ENCODE peak calls at places on chromosomes 7 and 10, in five cellular contexts. E is MM.1S, L is endothelial cell of umbilical vein, F is fibroblast of lung, M is keratinocyte. D is an unnamed sample.

GRCh38 chr7:116499168-116500070 is at the start of gene CAV2:
- DNase-seq in E (peak; percentile 62), L (peak; percentile 63), F (peak; percentile 54), M (peak; percentile 77), D (peak; percentile 74)

GRCh38 chr7:123425246-123425645 is 109.1 kb downstream of the IQUB start:
- DNase-seq in E (no peak), L (no peak), F (no peak), M (no peak), D (no peak)

GRCh38 chr10:126904807-126905686 is at the start of gene DOCK1:
- DNase-seq in E (no peak), L (peak; percentile 69), F (peak; percentile 67), M (no peak), D (peak; percentile 38)

GRCh38 chr10:19209319-19209718 is 160.7 kb downstream of the MALRD1 start:
- DNase-seq in E (no peak), L (no peak), F (no peak), M (no peak), D (no peak)

GRCh38 chr10:58064714-58065528 is 202.8 kb downstream of the IPMK start:
- DNase-seq in E (peak; percentile 65), L (peak; percentile 23), F (peak; percentile 61), M (no peak), D (peak; percentile 19)

GRCh38 chr7:42794673-42795072 is 117.2 kb downstream of the C7orf25 start:
- DNase-seq in E (no peak), L (no peak), F (no peak), M (no peak), D (no peak)

GRCh38 chr7:157193274-157193673 is 54.5 kb downstream of the UBE3C start:
- DNase-seq in E (no peak), L (no peak), F (no peak), M (no peak), D (no peak)

GRCh38 chr10:46052791-46053375 is 6.8 kb upstream of the MSMB start:
- DNase-seq in E (no peak), L (no peak), F (no peak), M (no peak), D (no peak)

GRCh38 chr7:141619745-141620144 is 68.5 kb downstream of the AGK start:
- DNase-seq in E (no peak), L (peak; percentile 5), F (no peak), M (no peak), D (no peak)

GRCh38 chr7:100546868-100547800 is 8.1 kb downstream of the AGFG2 start:
- DNase-seq in E (no peak), L (peak; percentile 50), F (no peak), M (no peak), D (no peak)

GRCh38 chr10:17249820-17250219 is 21.8 kb downstream of the VIM start:
- DNase-seq in E (no peak), L (peak; percentile 50), F (peak; percentile 49), M (no peak), D (peak; percentile 29)

GRCh38 chr10:113026679-113027078 is 76.6 kb downstream of the TCF7L2 start:
- DNase-seq in E (no peak), L (peak; percentile 9), F (peak; percentile 80), M (no peak), D (no peak)

GRCh38 chr10:126283307-126283706 is 105.0 kb downstream of the ADAM12 start:
- DNase-seq in E (no peak), L (no peak), F (no peak), M (no peak), D (no peak)

GRCh38 chr7:37363536-37364172 is 85.0 kb downstream of the ELMO1 start:
- DNase-seq in E (no peak), L (no peak), F (no peak), M (no peak), D (no peak)

GRCh38 chr10:28778524-28778923 is 101.2 kb downstream of the BAMBI start:
- DNase-seq in E (no peak), L (no peak), F (no peak), M (no peak), D (no peak)

GRCh38 chr10:110698782-110699201 is 54.7 kb downstream of the RBM20 start:
- DNase-seq in E (no peak), L (no peak), F (no peak), M (no peak), D (no peak)

GRCh38 chr10:94155722-94156271 is 162.1 kb downstream of the PLCE1 start:
- DNase-seq in E (no peak), L (no peak), F (no peak), M (no peak), D (no peak)

GRCh38 chr10:130050008-130050407 is 60.6 kb downstream of the C10orf143 start:
- DNase-seq in E (no peak), L (no peak), F (no peak), M (no peak), D (no peak)

GRCh38 chr10:72729528-72729927 is 37.6 kb downstream of the MCU start:
- DNase-seq in E (peak; percentile 15), L (no peak), F (no peak), M (no peak), D (no peak)

GRCh38 chr10:49327036-49327813 is 28.3 kb downstream of the C10orf71 start:
- DNase-seq in E (no peak), L (no peak), F (no peak), M (no peak), D (no peak)

GRCh38 chr7:122350701-122351100 is 46.2 kb upstream of the FEZF1 start:
- DNase-seq in E (no peak), L (no peak), F (no peak), M (no peak), D (no peak)

GRCh38 chr10:116849271-116850057 is at the start of gene ENO4:
- DNase-seq in E (peak; percentile 80), L (peak; percentile 89), F (peak; percentile 84), M (peak; percentile 19), D (peak; percentile 90)

GRCh38 chr10:25682203-25682950 is 251.7 kb upstream of the MYO3A start:
- DNase-seq in E (no peak), L (peak; percentile 20), F (peak; percentile 4), M (no peak), D (no peak)

GRCh38 chr10:130301026-130301892 is 165.1 kb downstream of the GLRX3 start:
- DNase-seq in E (peak; percentile 60), L (peak; percentile 51), F (peak; percentile 80), M (no peak), D (no peak)

GRCh38 chr7:41942468-41943097 is 239.7 kb upstream of the INHBA start:
- DNase-seq in E (no peak), L (no peak), F (peak; percentile 84), M (no peak), D (no peak)

GRCh38 chr7:137985253-137985896 is 16.5 kb downstream of the CREB3L2 start:
- DNase-seq in E (no peak), L (peak; percentile 39), F (peak; percentile 55), M (no peak), D (no peak)

GRCh38 chr7:47000561-47000960 is 581.4 kb downstream of the TNS3 start:
- DNase-seq in E (no peak), L (no peak), F (peak; percentile 88), M (no peak), D (no peak)

GRCh38 chr10:46522295-46523118 is 34.0 kb downstream of the GPRIN2 start:
- DNase-seq in E (no peak), L (no peak), F (no peak), M (no peak), D (no peak)

GRCh38 chr7:32102432-32102851 is 32.2 kb upstream of the PDE1C start:
- DNase-seq in E (no peak), L (no peak), F (no peak), M (no peak), D (no peak)

GRCh38 chr10:83062871-83063270 is 1076.4 kb upstream of the GHITM start:
- DNase-seq in E (no peak), L (no peak), F (no peak), M (no peak), D (no peak)

GRCh38 chr7:69184339-69184738 is 413.9 kb upstream of the AUTS2 start:
- DNase-seq in E (no peak), L (no peak), F (no peak), M (no peak), D (no peak)

GRCh38 chr10:69864321-69864720 is 62.6 kb downstream of the COL13A1 start:
- DNase-seq in E (no peak), L (peak; percentile 84), F (peak; percentile 70), M (peak; percentile 80), D (peak; percentile 66)

GRCh38 chr10:26052326-26052725 is 118.3 kb downstream of the MYO3A start:
- DNase-seq in E (no peak), L (no peak), F (no peak), M (no peak), D (no peak)

GRCh38 chr10:73493781-73494180 is 2.0 kb downstream of the PPP3CB start:
- DNase-seq in E (no peak), L (no peak), F (peak; percentile 37), M (no peak), D (no peak)

GRCh38 chr7:73623798-73624668 is at the start of gene MLXIPL:
- DNase-seq in E (no peak), L (peak; percentile 51), F (peak; percentile 25), M (no peak), D (peak; percentile 75)

DNA sequence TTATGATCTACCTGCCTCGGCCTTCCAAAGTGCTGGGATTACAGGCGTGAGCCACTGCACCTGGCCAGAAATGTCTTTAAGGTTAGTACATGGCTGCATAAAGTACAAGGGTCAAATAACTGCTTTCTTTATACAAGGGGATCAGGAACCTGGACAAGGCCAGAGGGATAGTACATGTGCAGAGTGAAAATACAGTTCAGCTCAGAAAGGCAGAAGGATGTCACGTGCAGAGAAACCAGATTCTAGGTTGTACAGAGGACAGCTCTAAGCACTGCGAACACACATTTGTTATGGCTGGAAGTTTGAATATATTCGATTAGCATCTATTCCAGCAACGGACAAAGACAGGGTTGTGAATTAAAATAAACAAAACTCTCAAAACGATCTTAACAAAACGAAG is 6.0 kb upstream of the RSBN1L start:
- DNase-seq in E (no peak), L (no peak), F (no peak), M (no peak), D (no peak)
- H3K79me2 ChIP-seq in E (peaks cover 16% of the 10 kb centered on the region), L (peaks cover 10% of the 10 kb centered on the region), F (peaks cover 27% of the 10 kb centered on the region), M (peaks cover 44% of the 10 kb centered on the region), D (peaks cover 55% of the 10 kb centered on the region)

GRCh38 chr10:77633376-77633775 is 4.2 kb downstream of the KCNMA1 start:
- DNase-seq in E (no peak), L (no peak), F (peak; percentile 43), M (no peak), D (no peak)
- H3K4me1 ChIP-seq in E (peaks cover 6% of the 10 kb centered on the region), L (peaks cover 4% of the 10 kb centered on the region), F (peaks cover 2% of the 10 kb centered on the region), M (peaks cover 21% of the 10 kb centered on the region), D (peaks cover 15% of the 10 kb centered on the region)

DNA sequence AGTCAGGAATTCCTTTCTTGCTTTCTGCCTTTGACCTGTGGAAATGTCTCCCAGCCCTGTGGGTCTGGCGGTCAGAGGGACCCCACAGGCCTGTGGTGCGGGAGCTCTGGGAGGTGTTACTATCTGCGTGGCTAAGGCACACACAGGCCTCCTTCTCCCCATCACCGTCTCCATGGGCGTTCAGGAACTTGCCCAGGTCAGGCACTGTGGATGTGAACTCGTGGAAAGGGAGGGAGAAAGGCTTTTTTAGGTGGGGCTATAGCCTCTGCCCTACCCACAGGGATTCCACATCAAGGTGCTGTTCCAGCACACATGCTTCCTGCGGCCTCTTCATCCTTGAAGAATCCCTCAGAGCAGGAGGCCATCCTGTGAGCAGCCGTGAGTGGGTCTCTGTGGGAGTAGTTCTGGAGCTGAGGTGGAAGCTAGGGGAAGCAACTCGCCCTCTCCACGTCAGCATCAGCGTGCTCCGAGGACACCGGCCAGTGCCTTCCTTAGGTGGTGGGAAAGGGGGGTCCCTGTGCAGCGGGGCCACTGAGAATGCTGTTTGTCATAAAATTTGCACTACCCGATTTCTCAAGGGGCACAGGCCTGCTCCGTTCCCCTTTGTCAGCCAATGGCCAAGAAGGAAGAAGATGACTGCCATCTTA is 7.5 kb upstream of the ATP6V0E2 start:
- DNase-seq in E (no peak), L (no peak), F (no peak), M (no peak), D (no peak)
- H3K9ac ChIP-seq in E (no peak overlapping the region), L (no peak overlapping the region), F (no peak overlapping the region), M (no peak overlapping the region), D (no peak overlapping the region)

GRCh38 chr10:63547628-63548356 is 26.6 kb downstream of the REEP3 start:
- DNase-seq in E (no peak), L (no peak), F (no peak), M (no peak), D (no peak)
- H3K79me2 ChIP-seq in E (peaks cover 6% of the 10 kb centered on the region), L (peaks cover 23% of the 10 kb centered on the region), F (peaks cover 25% of the 10 kb centered on the region), M (peaks cover 61% of the 10 kb centered on the region), D (peaks cover 83% of the 10 kb centered on the region)

D was measured in HCT116.